ENCODE peak calls at places on chromosome 5, in four cellular contexts. Y is cardiac fibroblast, Q is AG10803, Z is aorta. G is an unnamed sample.
A peak's percentile ranks its signal among the peaks of the same experiment; 100 is the strongest.

GRCh38 chr5:15103130-15103529 is 231.6 kb upstream of the ANKH start:
- DNase-seq in Y (no peak), Q (no peak), Z (no peak), G (no peak)

GRCh38 chr5:87340716-87341115 is 72.0 kb downstream of the CCNH start:
- DNase-seq in Y (peak; percentile 31), Q (no peak), Z (no peak), G (no peak)

GRCh38 chr5:167063788-167064187 is 1227.7 kb upstream of the WWC1 start:
- DNase-seq in Y (no peak), Q (no peak), Z (no peak), G (no peak)

GRCh38 chr5:158375531-158375930 is 516.6 kb upstream of the CLINT1 start:
- DNase-seq in Y (no peak), Q (no peak), Z (no peak), G (no peak)

GRCh38 chr5:177332031-177332895 is 19.2 kb downstream of the LMAN2 start:
- DNase-seq in Y (no peak), Q (no peak), Z (peak; percentile 64), G (no peak)

GRCh38 chr5:82641362-82641988 is 363.3 kb upstream of the RPS23 start:
- DNase-seq in Y (peak; percentile 93), Q (peak; percentile 85), Z (peak; percentile 72), G (peak; percentile 72)

GRCh38 chr5:111960466-111961215 is 203.6 kb upstream of the NREP start:
- DNase-seq in Y (peak; percentile 81), Q (peak; percentile 71), Z (no peak), G (no peak)

GRCh38 chr5:176545737-176546509 is 3.2 kb upstream of the CDHR2 start:
- DNase-seq in Y (no peak), Q (no peak), Z (peak; percentile 70), G (no peak)

GRCh38 chr5:139383993-139384590 is 995 bp upstream of the SLC23A1 start:
- DNase-seq in Y (no peak), Q (no peak), Z (no peak), G (no peak)

GRCh38 chr5:74633710-74634109 is 6.8 kb downstream of the ENC1 start:
- DNase-seq in Y (peak; percentile 67), Q (no peak), Z (no peak), G (no peak)

GRCh38 chr5:116959843-116960242 is 385.2 kb upstream of the SEMA6A start:
- DNase-seq in Y (no peak), Q (no peak), Z (no peak), G (no peak)

GRCh38 chr5:51242453-51242852 is 140.8 kb upstream of the ISL1 start:
- DNase-seq in Y (no peak), Q (no peak), Z (no peak), G (no peak)
- H3K4me3 ChIP-seq in Y (no peak overlapping the region), Q (no peak overlapping the region), Z (no peak overlapping the region), G (no peak overlapping the region)

GRCh38 chr5:50711280-50711679 is 44.8 kb downstream of the PARP8 start:
- DNase-seq in Y (peak; percentile 15), Q (peak; percentile 4), Z (no peak), G (no peak)
- H3K4me3 ChIP-seq in Y (no peak overlapping the region), Q (no peak overlapping the region), Z (no peak overlapping the region), G (no peak overlapping the region)

DNA sequence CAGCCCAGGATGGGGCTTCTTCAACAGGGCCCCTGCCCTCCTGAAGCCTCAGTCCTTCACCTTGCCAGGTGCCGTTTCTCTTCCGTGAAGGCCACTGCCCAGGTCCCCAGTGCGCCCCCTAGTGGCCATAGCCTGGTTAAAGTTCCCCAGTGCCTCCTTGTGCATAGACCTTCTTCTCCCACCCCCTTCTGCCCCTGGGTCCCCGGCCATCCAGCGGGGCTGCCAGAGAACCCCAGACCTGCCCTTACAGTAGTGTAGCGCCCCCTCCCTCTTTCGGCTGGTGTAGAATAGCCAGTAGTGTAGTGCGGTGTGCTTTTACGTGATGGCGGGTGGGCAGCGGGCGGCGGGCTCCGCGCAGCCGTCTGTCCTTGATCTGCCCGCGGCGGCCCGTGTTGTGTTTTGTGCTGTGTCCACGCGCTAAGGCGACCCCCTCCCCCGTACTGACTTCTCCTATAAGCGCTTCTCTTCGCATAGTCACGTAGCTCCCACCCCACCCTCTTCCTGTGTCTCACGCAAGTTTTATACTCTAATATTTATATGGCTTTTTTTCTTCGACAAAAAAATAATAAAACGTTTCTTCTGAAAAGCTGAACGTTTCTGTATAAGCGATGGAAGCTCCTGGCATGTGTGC is 23.6 kb downstream of the PCDHGC5 start:
- DNase-seq in Y (peak; percentile 71), Q (peak; percentile 65), Z (peak; percentile 95), G (peak; percentile 84)
- H3K4me3 ChIP-seq in Y (peak overlapping the region; percentile 44), Q (peak overlapping the region; percentile 47), Z (peak overlapping the region; percentile 50), G (peak overlapping the region; percentile 38)

GRCh38 chr5:68292316-68292715 is 76.8 kb downstream of the PIK3R1 start:
- DNase-seq in Y (peak; percentile 28), Q (peak; percentile 45), Z (no peak), G (no peak)
- H3K4me3 ChIP-seq in Y (no peak overlapping the region), Q (no peak overlapping the region), Z (no peak overlapping the region), G (no peak overlapping the region)

GRCh38 chr5:95823738-95824609 is 1.4 kb upstream of the GLRX start:
- DNase-seq in Y (peak; percentile 98), Q (peak; percentile 95), Z (peak; percentile 80), G (no peak)
- H3K4me3 ChIP-seq in Y (no peak overlapping the region), Q (peak overlapping the region; percentile 95), Z (no peak overlapping the region), G (no peak overlapping the region)

DNA sequence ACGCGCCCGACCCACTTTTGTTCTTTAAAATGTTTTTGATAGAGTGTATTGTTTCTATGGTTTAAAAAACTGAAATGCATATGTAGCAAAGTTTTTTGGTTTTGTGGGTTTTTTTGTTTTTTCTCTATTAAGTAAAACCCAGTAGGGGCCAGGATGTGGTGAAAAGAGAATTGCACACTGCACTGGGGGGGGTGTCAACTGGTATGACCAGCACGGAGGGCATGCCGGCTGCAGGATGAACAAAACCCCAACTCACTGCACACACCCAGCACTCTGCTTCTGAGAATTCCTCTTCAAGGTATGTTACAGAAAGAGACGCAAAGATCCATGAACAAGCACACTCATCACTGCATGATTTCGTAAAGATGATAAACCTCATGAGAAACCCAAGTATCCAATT is 75.0 kb downstream of the STK10 start:
- DNase-seq in Y (no peak), Q (peak; percentile 43), Z (no peak), G (peak; percentile 57)
- H3K4me3 ChIP-seq in Y (no peak overlapping the region), Q (no peak overlapping the region), Z (no peak overlapping the region), G (no peak overlapping the region)

GRCh38 chr5:99355881-99356280 is 427.1 kb upstream of the CHD1 start:
- DNase-seq in Y (no peak), Q (no peak), Z (no peak), G (no peak)
- H3K4me3 ChIP-seq in Y (no peak overlapping the region), Q (no peak overlapping the region), Z (no peak overlapping the region), G (no peak overlapping the region)